ENCODE peak calls at places on chromosomes 13 and 19, in eight cellular contexts. U is neuronal stem cell, X is IMR-90, V is SK-N-SH, W is mammary epithelial cell, C is endodermal cell, T is GM23248, G is fibroblast of lung. E is an unnamed sample. For H3K27me3, the result is how much of the 10 kb centered on the place peaks cover.

GRCh38 chr13:113178896-113179167 is 20.4 kb downstream of the PROZ start:
- DNase-seq in T (no peak), W (no peak), C (no peak), X (no peak), U (no peak), V (no peak), G (no peak), E (no peak)

GRCh38 chr13:49560270-49561063 is 24.9 kb downstream of the RCBTB1 start:
- DNase-seq in C (peak), W (peak), T (peak), V (no peak), X (peak), U (no peak), G (peak), E (peak)

GRCh38 chr19:2230029-2230531 is 6.0 kb downstream of the PLEKHJ1 start:
- DNase-seq in X (no peak), V (no peak), T (no peak), U (no peak), W (no peak), C (no peak), G (no peak), E (no peak)

GRCh38 chr19:13056052-13056660 is 46.5 kb downstream of the LYL1 start:
- DNase-seq in G (peak), U (no peak), V (peak), W (peak), C (peak), X (peak), T (peak), E (peak)

GRCh38 chr13:76293346-76293745 is 592.9 kb downstream of the KCTD12 start:
- DNase-seq in U (no peak), X (peak), G (peak), V (no peak), W (peak), C (no peak), T (peak), E (peak)

GRCh38 chr13:111344471-111345191 is 24.2 kb downstream of the TEX29 start:
- DNase-seq in W (no peak), T (peak), G (peak), U (peak), V (no peak), X (peak), C (peak), E (peak)

GRCh38 chr13:87893186-87893585 is 222.0 kb downstream of the SLITRK5 start:
- DNase-seq in C (no peak), G (no peak), T (no peak), X (no peak), W (no peak), V (no peak), U (no peak), E (no peak)

GRCh38 chr13:98507060-98507797 is 69.7 kb downstream of the STK24 start:
- DNase-seq in T (peak), U (no peak), C (peak), X (no peak), V (peak), W (no peak), G (peak), E (peak)

GRCh38 chr19:28435551-28436261 is 777.2 kb downstream of the UQCRFS1 start:
- DNase-seq in T (no peak), W (no peak), C (no peak), G (no peak), V (no peak), U (no peak), X (no peak), E (no peak)

GRCh38 chr19:16945364-16945714 is 56.5 kb downstream of the F2RL3 start:
- DNase-seq in W (no peak), C (no peak), U (no peak), X (no peak), V (no peak), T (no peak), G (no peak), E (no peak)

GRCh38 chr19:10333758-10334339 is 520 bp upstream of the RAVER1 start:
- DNase-seq in T (peak), X (no peak), W (no peak), U (no peak), V (no peak), C (peak), G (no peak), E (peak)

GRCh38 chr13:66171821-66172220 is 1058.3 kb downstream of the PCDH9 start:
- DNase-seq in T (no peak), C (no peak), U (no peak), X (no peak), G (no peak), V (peak), W (no peak), E (peak)

GRCh38 chr19:33379151-33379829 is 5.8 kb downstream of the CEBPG start:
- DNase-seq in X (no peak), G (no peak), T (no peak), W (no peak), U (no peak), C (peak), V (no peak), E (no peak)

GRCh38 chr13:74444877-74445479 is 310.8 kb upstream of the KLF12 start:
- DNase-seq in G (peak), C (no peak), V (peak), U (no peak), W (peak), X (peak), T (peak), E (no peak)

GRCh38 chr19:54106716-54107115 is 4.1 kb downstream of the NDUFA3 start:
- DNase-seq in X (no peak), C (no peak), W (no peak), T (no peak), G (no peak), V (no peak), U (no peak), E (no peak)

GRCh38 chr13:101152184-101152583 is 264.1 kb downstream of the NALCN start:
- DNase-seq in V (no peak), T (no peak), G (no peak), U (no peak), C (no peak), W (no peak), X (no peak), E (no peak)

GRCh38 chr19:18377026-18377425 is 8.9 kb upstream of the GDF15 start:
- DNase-seq in V (no peak), X (no peak), C (no peak), W (no peak), G (no peak), T (no peak), U (no peak), E (no peak)

GRCh38 chr19:58345558-58345957 is 7.7 kb downstream of the A1BG start:
- DNase-seq in C (no peak), V (no peak), W (no peak), T (peak), X (no peak), U (no peak), G (no peak), E (peak)
- H3K27me3 ChIP-seq in C (under half), V (under half), W (under half), T (under half), X (under half), U (under half), G (under half), E (under half)

DNA sequence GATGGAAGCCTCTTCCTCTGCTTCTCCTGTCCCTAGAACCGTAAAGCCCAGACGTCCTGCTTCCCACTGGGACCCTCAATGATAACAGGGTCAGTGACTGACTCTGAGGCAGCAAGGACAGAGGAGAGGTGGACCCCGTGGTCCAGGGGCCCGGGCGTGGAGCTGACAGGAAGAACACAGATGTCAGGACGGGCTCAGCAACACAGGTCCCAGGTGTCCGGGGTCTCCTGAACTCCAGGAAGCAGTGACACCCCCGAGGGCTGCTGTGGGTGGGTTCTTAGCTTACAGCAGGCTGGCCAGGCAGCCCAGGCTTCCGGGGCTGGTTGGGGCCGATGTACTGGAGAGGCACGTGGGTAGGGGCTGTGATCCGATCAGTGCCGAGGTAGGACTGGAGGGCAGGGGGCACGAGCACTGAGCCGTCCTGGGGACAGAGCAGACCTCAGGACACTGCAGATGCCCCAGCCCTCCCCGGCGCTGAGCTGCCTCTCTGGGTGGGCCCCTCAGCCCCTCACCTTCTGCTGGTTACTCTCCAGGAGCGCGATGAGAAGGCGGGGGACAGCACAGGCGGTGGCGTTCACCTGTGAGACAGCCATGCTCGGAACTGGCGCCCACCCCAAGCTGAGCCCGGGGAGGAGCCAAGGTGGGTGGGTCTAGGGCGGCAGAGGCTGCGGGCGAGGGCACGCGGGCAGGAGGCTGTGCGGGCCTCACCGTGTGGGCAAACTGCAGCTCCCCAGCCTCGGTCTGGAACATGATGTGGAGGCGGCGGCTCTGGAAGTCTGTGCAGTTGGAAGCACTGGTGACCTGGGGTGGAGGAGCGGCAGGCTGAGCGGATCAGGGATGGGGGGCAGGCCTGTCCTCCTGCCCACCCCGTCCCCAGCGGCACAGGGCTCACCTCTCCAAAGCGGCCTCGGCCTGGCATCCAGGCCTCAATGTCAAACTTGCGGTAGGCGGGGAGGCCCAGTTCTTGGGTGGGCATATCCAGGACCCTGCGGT is 3.6 kb upstream of the CCER2 start:
- DNase-seq in T (no peak), V (peak), U (no peak), G (no peak), X (no peak), W (no peak), C (no peak), E (no peak)
- H3K4me3 ChIP-seq in T (no peak), V (no peak), U (no peak), G (no peak), X (no peak), W (no peak), C (no peak), E (no peak)

GRCh38 chr19:49570138-49570856 is 10.1 kb downstream of the NOSIP start:
- DNase-seq in X (peak), W (peak), V (peak), G (peak), C (peak), U (peak), T (peak), E (peak)
- H3K9ac ChIP-seq in X (no peak), W (no peak), V (no peak), G (no peak), C (no peak), U (no peak), T (no peak), E (peak)

GRCh38 chr13:99982021-99982740 is 597 bp downstream of the ZIC2 start:
- DNase-seq in W (peak), T (peak), C (no peak), V (peak), X (no peak), U (no peak), G (no peak), E (no peak)
- H3K27me3 ChIP-seq in W (half or more), T (half or more), C (under half), V (half or more), X (half or more), U (under half), G (half or more), E (half or more)

DNA sequence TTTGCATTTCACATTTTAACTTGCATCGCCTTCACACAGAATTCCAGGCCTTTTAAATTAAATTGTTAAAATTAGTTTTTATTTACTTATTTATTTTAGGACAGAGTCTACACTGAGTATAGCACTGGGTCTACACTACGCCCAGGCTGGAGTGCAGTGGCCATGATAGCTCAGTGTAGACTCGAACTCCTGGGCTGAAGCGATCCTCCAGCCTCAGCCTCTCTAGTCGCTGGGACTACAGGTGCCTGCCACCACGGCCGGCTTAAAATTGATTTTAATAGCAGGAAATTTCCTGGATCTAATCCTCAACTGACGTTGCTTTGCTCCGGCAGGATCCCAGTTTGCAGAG is 301 bp upstream of the ZNF610 start:
- DNase-seq in V (no peak), X (no peak), W (no peak), C (no peak), G (no peak), T (no peak), U (no peak), E (no peak)
- H3K4me3 ChIP-seq in V (peak), X (peak), W (peak), C (peak), G (peak), T (peak), U (peak), E (peak)